ENCODE peak calls at places on chromosomes 4 and X, in seven cellular contexts. One of them, this sample, is unnamed.

GRCh38 chrX:25648790-25649189 is 489.4 kb upstream of the MAGEB18 start:
- DNase-seq in prostate gland: no peak
- DNase-seq in Peyer's patch: no peak
- DNase-seq in H1: no peak
- DNase-seq in right lobe of liver: no peak
- DNase-seq in stomach: no peak
- DNase-seq in esophagus muscularis mucosa: no peak
- DNase-seq in this sample: no peak

GRCh38 chr4:40630335-40631021 is 814 bp upstream of the RBM47 start:
- DNase-seq in Peyer's patch: peak; percentile 57
- DNase-seq in H1: peak; percentile 76
- DNase-seq in right lobe of liver: peak; percentile 87
- DNase-seq in stomach: peak; percentile 87
- DNase-seq in prostate gland: peak; percentile 89
- DNase-seq in esophagus muscularis mucosa: no peak
- DNase-seq in this sample: peak; percentile 95

GRCh38 chr4:2269206-2269531 is 7.3 kb upstream of the MXD4 start:
- DNase-seq in stomach: no peak
- DNase-seq in Peyer's patch: no peak
- DNase-seq in esophagus muscularis mucosa: no peak
- DNase-seq in right lobe of liver: peak; percentile 52
- DNase-seq in H1: peak; percentile 63
- DNase-seq in prostate gland: no peak
- DNase-seq in this sample: no peak

GRCh38 chr4:117400039-117400835 is 314.9 kb upstream of the TRAM1L1 start:
- DNase-seq in Peyer's patch: no peak
- DNase-seq in esophagus muscularis mucosa: no peak
- DNase-seq in stomach: no peak
- DNase-seq in right lobe of liver: no peak
- DNase-seq in prostate gland: no peak
- DNase-seq in H1: no peak
- DNase-seq in this sample: no peak

GRCh38 chr4:159206427-159206871 is 103.6 kb downstream of the RAPGEF2 start:
- DNase-seq in right lobe of liver: no peak
- DNase-seq in Peyer's patch: no peak
- DNase-seq in H1: no peak
- DNase-seq in prostate gland: no peak
- DNase-seq in esophagus muscularis mucosa: no peak
- DNase-seq in stomach: no peak
- DNase-seq in this sample: no peak

GRCh38 chrX:63751481-63751880 is 33.5 kb downstream of the ARHGEF9 start:
- DNase-seq in stomach: no peak
- DNase-seq in H1: no peak
- DNase-seq in prostate gland: no peak
- DNase-seq in Peyer's patch: no peak
- DNase-seq in right lobe of liver: no peak
- DNase-seq in esophagus muscularis mucosa: no peak
- DNase-seq in this sample: no peak

GRCh38 chr4:151025759-151026158 is 10.7 kb upstream of the LRBA start:
- DNase-seq in Peyer's patch: no peak
- DNase-seq in esophagus muscularis mucosa: no peak
- DNase-seq in prostate gland: no peak
- DNase-seq in H1: no peak
- DNase-seq in stomach: no peak
- DNase-seq in right lobe of liver: no peak
- DNase-seq in this sample: no peak

GRCh38 chrX:45622538-45622937 is 421.9 kb upstream of the DIPK2B start:
- DNase-seq in stomach: no peak
- DNase-seq in right lobe of liver: no peak
- DNase-seq in prostate gland: no peak
- DNase-seq in H1: no peak
- DNase-seq in esophagus muscularis mucosa: no peak
- DNase-seq in Peyer's patch: no peak
- DNase-seq in this sample: no peak

GRCh38 chrX:14501312-14501711 is 28.0 kb upstream of the GLRA2 start:
- DNase-seq in H1: no peak
- DNase-seq in esophagus muscularis mucosa: no peak
- DNase-seq in Peyer's patch: no peak
- DNase-seq in stomach: peak; percentile 29
- DNase-seq in prostate gland: peak; percentile 21
- DNase-seq in right lobe of liver: no peak
- DNase-seq in this sample: peak; percentile 51

GRCh38 chr4:1004557-1005485 is 6.6 kb upstream of the FGFRL1 start:
- DNase-seq in Peyer's patch: no peak
- DNase-seq in esophagus muscularis mucosa: no peak
- DNase-seq in right lobe of liver: no peak
- DNase-seq in prostate gland: no peak
- DNase-seq in stomach: no peak
- DNase-seq in H1: no peak
- DNase-seq in this sample: no peak

GRCh38 chrX:107978080-107978479 is 4.1 kb downstream of the TEX13B start:
- DNase-seq in right lobe of liver: no peak
- DNase-seq in H1: no peak
- DNase-seq in prostate gland: no peak
- DNase-seq in stomach: no peak
- DNase-seq in Peyer's patch: no peak
- DNase-seq in esophagus muscularis mucosa: no peak
- DNase-seq in this sample: no peak

GRCh38 chr4:108425988-108426387 is 194.4 kb upstream of the RPL34 start:
- DNase-seq in Peyer's patch: no peak
- DNase-seq in H1: no peak
- DNase-seq in prostate gland: no peak
- DNase-seq in esophagus muscularis mucosa: no peak
- DNase-seq in stomach: no peak
- DNase-seq in right lobe of liver: no peak
- DNase-seq in this sample: no peak

GRCh38 chr4:173498023-173498422 is 32.0 kb downstream of the HAND2 start:
- DNase-seq in stomach: no peak
- DNase-seq in prostate gland: no peak
- DNase-seq in right lobe of liver: no peak
- DNase-seq in esophagus muscularis mucosa: peak; percentile 57
- DNase-seq in H1: no peak
- DNase-seq in Peyer's patch: no peak
- DNase-seq in this sample: no peak

GRCh38 chr4:152369903-152370296 is 166.0 kb downstream of the FBXW7 start:
- DNase-seq in right lobe of liver: no peak
- DNase-seq in prostate gland: no peak
- DNase-seq in esophagus muscularis mucosa: no peak
- DNase-seq in H1: no peak
- DNase-seq in stomach: no peak
- DNase-seq in Peyer's patch: no peak
- DNase-seq in this sample: no peak

GRCh38 chr4:40718571-40718970 is 31.2 kb upstream of the NSUN7 start:
- DNase-seq in Peyer's patch: peak; percentile 69
- DNase-seq in stomach: peak; percentile 73
- DNase-seq in esophagus muscularis mucosa: no peak
- DNase-seq in right lobe of liver: peak; percentile 66
- DNase-seq in prostate gland: peak; percentile 8
- DNase-seq in H1: no peak
- DNase-seq in this sample: peak; percentile 79

GRCh38 chr4:74667438-74667837 is 126.9 kb downstream of the BTC start:
- DNase-seq in Peyer's patch: no peak
- DNase-seq in H1: no peak
- DNase-seq in esophagus muscularis mucosa: no peak
- DNase-seq in prostate gland: no peak
- DNase-seq in stomach: no peak
- DNase-seq in right lobe of liver: no peak
- DNase-seq in this sample: no peak

GRCh38 chr4:186067757-186068385 is 1.1 kb upstream of the TLR3 start:
- DNase-seq in Peyer's patch: peak; percentile 63
- DNase-seq in prostate gland: peak; percentile 80
- DNase-seq in right lobe of liver: peak; percentile 70
- DNase-seq in H1: peak; percentile 45
- DNase-seq in esophagus muscularis mucosa: no peak
- DNase-seq in stomach: peak; percentile 79
- DNase-seq in this sample: peak; percentile 44

GRCh38 chrX:40106677-40107290 is 9.0 kb upstream of the BCOR start:
- DNase-seq in esophagus muscularis mucosa: no peak
- DNase-seq in stomach: no peak
- DNase-seq in prostate gland: no peak
- DNase-seq in H1: no peak
- DNase-seq in right lobe of liver: no peak
- DNase-seq in Peyer's patch: no peak
- DNase-seq in this sample: no peak

GRCh38 chrX:40105791-40106676 is 8.3 kb upstream of the BCOR start:
- DNase-seq in H1: peak; percentile 70
- DNase-seq in esophagus muscularis mucosa: no peak
- DNase-seq in stomach: peak; percentile 77
- DNase-seq in right lobe of liver: peak; percentile 84
- DNase-seq in prostate gland: peak; percentile 63
- DNase-seq in Peyer's patch: peak; percentile 82
- DNase-seq in this sample: peak; percentile 83

GRCh38 chrX:40104649-40105015 is 6.9 kb upstream of the BCOR start:
- DNase-seq in stomach: peak; percentile 60
- DNase-seq in right lobe of liver: peak; percentile 86
- DNase-seq in esophagus muscularis mucosa: no peak
- DNase-seq in H1: no peak
- DNase-seq in prostate gland: peak; percentile 38
- DNase-seq in Peyer's patch: peak; percentile 75
- DNase-seq in this sample: peak; percentile 50

GRCh38 chrX:40103565-40104323 is 6.0 kb upstream of the BCOR start:
- DNase-seq in prostate gland: no peak
- DNase-seq in right lobe of liver: no peak
- DNase-seq in stomach: no peak
- DNase-seq in Peyer's patch: no peak
- DNase-seq in esophagus muscularis mucosa: no peak
- DNase-seq in H1: no peak
- DNase-seq in this sample: no peak

DNA sequence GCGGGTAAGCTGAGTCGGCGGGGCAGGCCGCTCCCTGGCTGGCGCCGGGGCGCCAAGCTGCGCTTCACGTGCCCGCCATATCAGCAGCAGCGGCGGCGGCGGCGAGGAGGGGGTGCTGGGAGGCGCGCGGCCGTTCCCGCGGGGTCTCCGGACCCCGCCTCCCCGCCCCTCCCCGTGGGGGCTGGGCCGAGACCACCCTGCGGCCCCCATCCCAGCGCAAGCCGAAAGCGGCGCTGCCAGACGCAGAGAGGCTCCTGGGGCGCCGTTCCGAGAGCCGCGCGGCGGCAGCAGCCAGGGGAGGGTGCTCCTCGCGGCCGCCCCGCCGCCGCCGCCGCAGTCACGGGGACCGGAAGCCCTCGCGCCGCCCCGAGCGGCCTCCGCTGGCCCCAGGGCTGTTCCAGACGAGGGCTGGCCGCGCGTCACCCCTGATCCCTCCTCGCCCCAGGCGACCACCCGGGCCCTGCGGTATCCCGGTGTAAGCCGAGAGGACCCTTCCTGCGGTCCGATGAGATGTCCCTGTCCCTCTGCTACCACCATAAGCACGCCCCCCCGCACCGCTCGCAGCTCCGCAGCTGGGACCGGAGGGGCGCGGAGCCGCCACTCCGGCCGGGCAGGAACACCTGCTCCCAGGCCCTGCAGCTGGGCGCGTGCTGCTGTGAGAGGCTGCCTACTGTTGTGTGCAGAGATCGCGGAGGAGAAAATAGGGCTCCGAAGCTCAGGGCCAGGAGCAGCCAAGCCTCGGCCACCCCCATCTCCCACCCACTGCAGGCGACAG is 7.4 kb upstream of the BCOR start:
- DNase-seq in H1: peak; percentile 52
- DNase-seq in stomach: no peak
- DNase-seq in right lobe of liver: peak; percentile 72
- DNase-seq in Peyer's patch: peak; percentile 74
- DNase-seq in prostate gland: peak; percentile 7
- DNase-seq in esophagus muscularis mucosa: no peak
- DNase-seq in this sample: peak; percentile 50
- TF ChIP-seq POLR2A in H1: no peak
- TF ChIP-seq POLR2A in stomach: no peak
- TF ChIP-seq POLR2A in right lobe of liver: peak; percentile 35
- TF ChIP-seq POLR2A in Peyer's patch: no peak
- TF ChIP-seq POLR2A in prostate gland: no peak
- TF ChIP-seq POLR2A in esophagus muscularis mucosa: no peak
- TF ChIP-seq POLR2A in this sample: peak; percentile 22

GRCh38 chr4:163662761-163663160 is 168.3 kb downstream of the TMA16 start:
- DNase-seq in esophagus muscularis mucosa: no peak
- DNase-seq in Peyer's patch: no peak
- DNase-seq in prostate gland: no peak
- DNase-seq in stomach: no peak
- DNase-seq in H1: no peak
- DNase-seq in right lobe of liver: no peak
- DNase-seq in this sample: no peak
- H3K4me1 ChIP-seq in esophagus muscularis mucosa: no peaks in the 10 kb centered on the region
- H3K4me1 ChIP-seq in Peyer's patch: no peaks in the 10 kb centered on the region
- H3K4me1 ChIP-seq in prostate gland: no peaks in the 10 kb centered on the region
- H3K4me1 ChIP-seq in stomach: no peaks in the 10 kb centered on the region
- H3K4me1 ChIP-seq in H1: no peaks in the 10 kb centered on the region
- H3K4me1 ChIP-seq in right lobe of liver: no peaks in the 10 kb centered on the region
- H3K4me1 ChIP-seq in this sample: no peaks in the 10 kb centered on the region

DNA sequence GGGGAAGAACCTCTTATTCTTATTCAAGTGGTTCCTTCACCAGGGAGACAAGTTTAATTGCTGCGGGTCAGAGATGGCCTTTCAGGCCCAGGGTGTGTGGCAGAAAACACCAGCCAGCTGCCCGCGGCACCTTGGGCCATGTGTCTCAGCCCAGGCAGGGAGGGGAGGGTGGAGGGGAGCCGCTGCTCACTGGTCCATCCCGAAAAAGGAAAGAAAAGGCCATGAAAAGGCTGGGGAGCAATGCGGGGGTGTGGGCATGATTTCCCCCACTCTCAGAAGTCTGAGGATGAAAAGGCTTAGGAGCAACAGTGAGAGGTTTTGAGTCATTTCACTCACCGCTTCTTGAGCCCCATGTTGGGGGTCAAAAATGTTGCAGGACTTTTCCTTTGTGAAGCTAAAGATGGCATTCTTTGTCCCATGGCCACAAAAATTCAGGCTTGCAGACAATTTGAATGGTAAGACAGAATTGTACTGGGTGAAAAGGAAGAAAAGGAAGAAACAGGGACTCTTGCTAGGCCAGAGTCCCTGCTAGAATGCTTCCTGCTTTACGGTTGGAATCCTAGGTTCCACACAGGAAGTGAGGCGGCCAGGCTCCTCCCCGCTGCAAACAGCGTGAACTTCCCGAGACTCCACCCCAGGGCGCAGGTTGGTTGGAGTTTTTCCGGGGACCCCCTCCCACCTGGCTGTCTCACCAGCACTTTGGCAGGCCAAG is 17.4 kb upstream of the FAM47E start:
- DNase-seq in prostate gland: no peak
- DNase-seq in stomach: no peak
- DNase-seq in right lobe of liver: no peak
- DNase-seq in Peyer's patch: no peak
- DNase-seq in H1: peak; percentile 66
- DNase-seq in esophagus muscularis mucosa: no peak
- DNase-seq in this sample: peak; percentile 73
- TF ChIP-seq POLR2A in prostate gland: no peak
- TF ChIP-seq POLR2A in stomach: no peak
- TF ChIP-seq POLR2A in right lobe of liver: no peak
- TF ChIP-seq POLR2A in Peyer's patch: no peak
- TF ChIP-seq POLR2A in H1: no peak
- TF ChIP-seq POLR2A in esophagus muscularis mucosa: no peak
- TF ChIP-seq POLR2A in this sample: no peak

GRCh38 chr4:158159054-158159717 is 13.6 kb downstream of the GASK1B start:
- DNase-seq in esophagus muscularis mucosa: no peak
- DNase-seq in right lobe of liver: no peak
- DNase-seq in prostate gland: no peak
- DNase-seq in stomach: no peak
- DNase-seq in H1: no peak
- DNase-seq in Peyer's patch: no peak
- DNase-seq in this sample: no peak
- H3K4me1 ChIP-seq in esophagus muscularis mucosa: peaks cover 55% of the 10 kb centered on the region
- H3K4me1 ChIP-seq in right lobe of liver: no peaks in the 10 kb centered on the region
- H3K4me1 ChIP-seq in prostate gland: no peaks in the 10 kb centered on the region
- H3K4me1 ChIP-seq in stomach: peaks cover 48% of the 10 kb centered on the region
- H3K4me1 ChIP-seq in H1: no peaks in the 10 kb centered on the region
- H3K4me1 ChIP-seq in Peyer's patch: no peaks in the 10 kb centered on the region
- H3K4me1 ChIP-seq in this sample: no peaks in the 10 kb centered on the region

This sample was measured in thyroid gland.